ENCODE peak calls at places on chromosomes 11 and 22, in seven cellular contexts. H is kidney; P is activated CD4-positive, CD25-positive, alpha-beta regulatory T cell; E is globus pallidus; B is left colon; X is AG04449; D is C1 segment of cervical spinal cord. F is an unnamed sample.
A peak's percentile ranks its signal among the peaks of the same experiment; 100 is the strongest.

GRCh38 chr22:47561115-47561675 is 798.7 kb downstream of the TBC1D22A start:
- DNase-seq in H (no peak), P (no peak), E (no peak), B (no peak), X (no peak), D (no peak), F (no peak)

GRCh38 chr22:49650336-49651241 is 177.1 kb downstream of the BRD1 start:
- DNase-seq in H (peak; percentile 49), P (no peak), E (no peak), B (no peak), X (no peak), D (no peak), F (no peak)

GRCh38 chr11:111183706-111184105 is 61.8 kb upstream of the POU2AF2 start:
- DNase-seq in H (no peak), P (no peak), E (no peak), B (no peak), X (no peak), D (no peak), F (no peak)

GRCh38 chr11:80727315-80727714 is 1286.5 kb upstream of the TENM4 start:
- DNase-seq in H (no peak), P (no peak), E (peak; percentile 3), B (peak; percentile 9), X (no peak), D (no peak), F (no peak)

GRCh38 chr11:73315288-73316020 is 7.4 kb downstream of the ARHGEF17 start:
- DNase-seq in H (no peak), P (no peak), E (no peak), B (no peak), X (no peak), D (no peak), F (no peak)

GRCh38 chr11:13928566-13929251 is 33.8 kb upstream of the SPON1 start:
- DNase-seq in H (no peak), P (no peak), E (no peak), B (no peak), X (no peak), D (no peak), F (peak; percentile 57)

GRCh38 chr11:34266987-34267386 is 90.8 kb downstream of the ABTB2 start:
- DNase-seq in H (no peak), P (no peak), E (peak; percentile 76), B (no peak), X (no peak), D (peak; percentile 5), F (no peak)

GRCh38 chr11:118634435-118635236 is 27.2 kb downstream of the PHLDB1 start:
- DNase-seq in H (peak; percentile 92), P (no peak), E (peak; percentile 47), B (peak; percentile 89), X (no peak), D (peak; percentile 80), F (peak; percentile 89)

GRCh38 chr22:29478326-29479276 is 1.4 kb upstream of the NEFH start:
- DNase-seq in H (no peak), P (no peak), E (no peak), B (no peak), X (no peak), D (no peak), F (peak; percentile 93)

GRCh38 chr22:23548501-23549197 is 31.4 kb downstream of the IGLL1 start:
- DNase-seq in H (no peak), P (no peak), E (no peak), B (no peak), X (no peak), D (no peak), F (no peak)

GRCh38 chr11:117094776-117095175 is 3.5 kb downstream of the SIK3 start:
- DNase-seq in H (no peak), P (no peak), E (peak; percentile 74), B (no peak), X (no peak), D (peak; percentile 60), F (peak; percentile 88)

GRCh38 chr22:19962246-19962908 is 20.8 kb upstream of the TXNRD2 start:
- DNase-seq in H (peak; percentile 95), P (no peak), E (peak; percentile 85), B (peak; percentile 89), X (no peak), D (no peak), F (peak; percentile 99)

GRCh38 chr11:60810151-60810550 is 25.0 kb downstream of the MS4A10 start:
- DNase-seq in H (no peak), P (no peak), E (no peak), B (no peak), X (no peak), D (no peak), F (peak; percentile 61)

GRCh38 chr22:46129390-46130041 is 20.8 kb upstream of the PPARA start:
- DNase-seq in H (peak; percentile 92), P (no peak), E (no peak), B (peak; percentile 64), X (no peak), D (no peak), F (no peak)

GRCh38 chr11:28366549-28367341 is 258.6 kb downstream of the METTL15 start:
- DNase-seq in H (no peak), P (no peak), E (no peak), B (no peak), X (no peak), D (no peak), F (peak; percentile 3)

GRCh38 chr22:31085928-31086327 is 4.8 kb downstream of the SMTN start:
- DNase-seq in H (no peak), P (no peak), E (no peak), B (no peak), X (no peak), D (no peak), F (peak; percentile 54)

GRCh38 chr11:108472681-108473080 is 5.4 kb upstream of the C11orf65 start:
- DNase-seq in H (no peak), P (no peak), E (no peak), B (no peak), X (no peak), D (no peak), F (no peak)

GRCh38 chr11:122309262-122309925 is 193.4 kb upstream of the BLID start:
- DNase-seq in H (no peak), P (no peak), E (peak; percentile 76), B (no peak), X (no peak), D (no peak), F (no peak)

GRCh38 chr11:74004046-74004693 is 4.7 kb downstream of the UCP3 start:
- DNase-seq in H (no peak), P (no peak), E (no peak), B (no peak), X (no peak), D (no peak), F (no peak)

GRCh38 chr11:107587306-107587979 is 3.5 kb upstream of the ELMOD1 start:
- DNase-seq in H (no peak), P (no peak), E (no peak), B (no peak), X (no peak), D (no peak), F (no peak)

GRCh38 chr22:29096736-29097669 is 24.2 kb downstream of the KREMEN1 start:
- DNase-seq in H (no peak), P (no peak), E (peak; percentile 63), B (no peak), X (no peak), D (no peak), F (peak; percentile 9)

GRCh38 chr11:21514298-21514697 is 678.6 kb upstream of the ANO5 start:
- DNase-seq in H (no peak), P (no peak), E (no peak), B (peak; percentile 4), X (no peak), D (no peak), F (no peak)

GRCh38 chr11:71252434-71252781 is at the start of gene SHANK2:
- DNase-seq in H (no peak), P (no peak), E (no peak), B (peak; percentile 71), X (no peak), D (no peak), F (no peak)

GRCh38 chr11:12888525-12889158 is 120.5 kb upstream of the RASSF10 start:
- DNase-seq in H (peak; percentile 87), P (peak; percentile 15), E (peak; percentile 79), B (peak; percentile 94), X (peak; percentile 71), D (peak; percentile 13), F (peak; percentile 84)

GRCh38 chr11:3205261-3206127 is 13.1 kb downstream of the MRGPRG start:
- DNase-seq in H (no peak), P (no peak), E (no peak), B (no peak), X (no peak), D (no peak), F (peak; percentile 84)

GRCh38 chr22:23246982-23247766 is 66.9 kb downstream of the BCR start:
- DNase-seq in H (peak; percentile 54), P (no peak), E (no peak), B (no peak), X (no peak), D (no peak), F (peak; percentile 34)

GRCh38 chr11:16799890-16800289 is 61.4 kb downstream of the C11orf58 start:
- DNase-seq in H (no peak), P (no peak), E (no peak), B (no peak), X (no peak), D (no peak), F (no peak)

GRCh38 chr22:24148586-24148985 is 32.7 kb upstream of the SUSD2 start:
- DNase-seq in H (no peak), P (no peak), E (no peak), B (no peak), X (no peak), D (no peak), F (no peak)

GRCh38 chr22:50306753-50307749 is at the start of gene PLXNB2:
- DNase-seq in H (peak; percentile 95), P (no peak), E (peak; percentile 87), B (peak; percentile 84), X (no peak), D (peak; percentile 77), F (peak; percentile 97)

GRCh38 chr11:71914127-71914526 is 14.3 kb downstream of the XNDC1N start:
- DNase-seq in H (no peak), P (no peak), E (no peak), B (no peak), X (no peak), D (no peak), F (peak; percentile 63)

GRCh38 chr11:8671242-8671641 is 11.2 kb downstream of the TRIM66 start:
- DNase-seq in H (no peak), P (no peak), E (peak; percentile 76), B (no peak), X (peak; percentile 91), D (peak; percentile 95), F (peak; percentile 87)

GRCh38 chr11:107653077-107653476 is 58.8 kb downstream of the SLN start:
- DNase-seq in H (no peak), P (no peak), E (no peak), B (no peak), X (no peak), D (no peak), F (no peak)

GRCh38 chr11:1707751-1708150 is 10.8 kb downstream of the KRTAP5-6 start:
- DNase-seq in H (no peak), P (no peak), E (no peak), B (no peak), X (no peak), D (no peak), F (no peak)

GRCh38 chr11:7964873-7965272 is 374 bp downstream of the NLRP10 start:
- DNase-seq in H (no peak), P (no peak), E (no peak), B (no peak), X (peak; percentile 45), D (no peak), F (peak; percentile 78)

GRCh38 chr22:35467788-35468187 is 67.8 kb downstream of the MCM5 start:
- DNase-seq in H (peak; percentile 94), P (no peak), E (peak; percentile 84), B (peak; percentile 71), X (no peak), D (peak; percentile 89), F (peak; percentile 78)